ENCODE peak calls at places on chromosome 15, in seven cellular contexts. O is bronchial epithelial cell; W is lower lobe of right lung; H is astrocyte; T is H1; D is pancreas; P is effector memory CD4-positive, alpha-beta T cell. X is an unnamed sample.
A peak's percentile ranks its signal among the peaks of the same experiment; 100 is the strongest.

GRCh38 chr15:73936181-73936580 is 9.9 kb downstream of the LOXL1 start:
- DNase-seq in O (peak; percentile 77), W (peak; percentile 36), H (no peak), T (no peak), D (no peak), P (no peak), X (no peak)

GRCh38 chr15:70342554-70343548 is 245.1 kb upstream of the TLE3 start:
- DNase-seq in O (no peak), W (no peak), H (no peak), T (peak; percentile 30), D (no peak), P (no peak), X (no peak)

GRCh38 chr15:36481156-36481555 is 98.3 kb upstream of the CDIN1 start:
- DNase-seq in O (no peak), W (no peak), H (no peak), T (no peak), D (no peak), P (no peak), X (no peak)

GRCh38 chr15:88913017-88913849 is at the start of gene MFGE8:
- DNase-seq in O (peak; percentile 89), W (peak; percentile 78), H (peak; percentile 57), T (peak; percentile 96), D (peak; percentile 52), P (peak; percentile 60), X (peak; percentile 95)

GRCh38 chr15:52658955-52659354 is 20.2 kb downstream of the ATOSA start:
- DNase-seq in O (peak; percentile 63), W (no peak), H (no peak), T (no peak), D (no peak), P (no peak), X (no peak)

GRCh38 chr15:85584791-85585360 is 204.5 kb downstream of the AKAP13 start:
- DNase-seq in O (no peak), W (no peak), H (no peak), T (no peak), D (no peak), P (no peak), X (no peak)

GRCh38 chr15:79130535-79131130 is 40.1 kb upstream of the RASGRF1 start:
- DNase-seq in O (no peak), W (no peak), H (no peak), T (no peak), D (no peak), P (no peak), X (no peak)

GRCh38 chr15:37793851-37794250 is 140.6 kb upstream of the TMCO5A start:
- DNase-seq in O (no peak), W (no peak), H (no peak), T (no peak), D (no peak), P (no peak), X (no peak)

GRCh38 chr15:67107014-67107812 is 41.8 kb downstream of the SMAD3 start:
- DNase-seq in O (peak; percentile 99), W (peak; percentile 64), H (peak; percentile 100), T (no peak), D (peak; percentile 83), P (no peak), X (peak; percentile 85)

GRCh38 chr15:51377038-51377761 is 35.7 kb downstream of the GLDN start:
- DNase-seq in O (peak; percentile 20), W (no peak), H (peak; percentile 81), T (no peak), D (no peak), P (no peak), X (no peak)

GRCh38 chr15:77604973-77605372 is 27.7 kb downstream of the LINGO1 start:
- DNase-seq in O (no peak), W (no peak), H (no peak), T (no peak), D (no peak), P (no peak), X (no peak)

GRCh38 chr15:73686781-73687256 is 2.6 kb downstream of the CD276 start:
- DNase-seq in O (peak; percentile 79), W (no peak), H (peak; percentile 95), T (no peak), D (no peak), P (no peak), X (peak; percentile 40)

GRCh38 chr15:59674501-59674900 is 14.6 kb downstream of the BNIP2 start:
- DNase-seq in O (no peak), W (no peak), H (no peak), T (no peak), D (no peak), P (no peak), X (no peak)
- H3K36me3 ChIP-seq in O (peaks cover 14% of the 10 kb centered on the region), W (peaks cover 100% of the 10 kb centered on the region), H (peaks cover 58% of the 10 kb centered on the region), T (peaks cover 6% of the 10 kb centered on the region), D (no peaks in the 10 kb centered on the region), P (peaks cover 82% of the 10 kb centered on the region), X (peaks cover 56% of the 10 kb centered on the region)

GRCh38 chr15:44157679-44158078 is 37.4 kb downstream of the FRMD5 start:
- DNase-seq in O (peak; percentile 93), W (no peak), H (peak; percentile 99), T (no peak), D (no peak), P (no peak), X (no peak)
- H3K4me3 ChIP-seq in O (no peak overlapping the region), W (no peak overlapping the region), H (peak overlapping the region; percentile 29), T (no peak overlapping the region), D (no peak overlapping the region), P (no peak overlapping the region), X (no peak overlapping the region)

GRCh38 chr15:63061971-63062370 is 19.4 kb downstream of the TPM1 start:
- DNase-seq in O (no peak), W (no peak), H (no peak), T (no peak), D (no peak), P (no peak), X (no peak)
- H3K36me3 ChIP-seq in O (peaks cover 46% of the 10 kb centered on the region), W (peaks cover 98% of the 10 kb centered on the region), H (peaks cover 96% of the 10 kb centered on the region), T (peaks cover 63% of the 10 kb centered on the region), D (peaks cover 10% of the 10 kb centered on the region), P (peaks cover 61% of the 10 kb centered on the region), X (peaks cover 80% of the 10 kb centered on the region)

GRCh38 chr15:75043509-75044257 is 20.3 kb downstream of the PPCDC start:
- DNase-seq in O (peak; percentile 55), W (peak; percentile 96), H (peak; percentile 99), T (no peak), D (peak; percentile 95), P (no peak), X (peak; percentile 99)
- H3K4me3 ChIP-seq in O (no peak overlapping the region), W (peak overlapping the region; percentile 24), H (no peak overlapping the region), T (no peak overlapping the region), D (no peak overlapping the region), P (no peak overlapping the region), X (no peak overlapping the region)

DNA sequence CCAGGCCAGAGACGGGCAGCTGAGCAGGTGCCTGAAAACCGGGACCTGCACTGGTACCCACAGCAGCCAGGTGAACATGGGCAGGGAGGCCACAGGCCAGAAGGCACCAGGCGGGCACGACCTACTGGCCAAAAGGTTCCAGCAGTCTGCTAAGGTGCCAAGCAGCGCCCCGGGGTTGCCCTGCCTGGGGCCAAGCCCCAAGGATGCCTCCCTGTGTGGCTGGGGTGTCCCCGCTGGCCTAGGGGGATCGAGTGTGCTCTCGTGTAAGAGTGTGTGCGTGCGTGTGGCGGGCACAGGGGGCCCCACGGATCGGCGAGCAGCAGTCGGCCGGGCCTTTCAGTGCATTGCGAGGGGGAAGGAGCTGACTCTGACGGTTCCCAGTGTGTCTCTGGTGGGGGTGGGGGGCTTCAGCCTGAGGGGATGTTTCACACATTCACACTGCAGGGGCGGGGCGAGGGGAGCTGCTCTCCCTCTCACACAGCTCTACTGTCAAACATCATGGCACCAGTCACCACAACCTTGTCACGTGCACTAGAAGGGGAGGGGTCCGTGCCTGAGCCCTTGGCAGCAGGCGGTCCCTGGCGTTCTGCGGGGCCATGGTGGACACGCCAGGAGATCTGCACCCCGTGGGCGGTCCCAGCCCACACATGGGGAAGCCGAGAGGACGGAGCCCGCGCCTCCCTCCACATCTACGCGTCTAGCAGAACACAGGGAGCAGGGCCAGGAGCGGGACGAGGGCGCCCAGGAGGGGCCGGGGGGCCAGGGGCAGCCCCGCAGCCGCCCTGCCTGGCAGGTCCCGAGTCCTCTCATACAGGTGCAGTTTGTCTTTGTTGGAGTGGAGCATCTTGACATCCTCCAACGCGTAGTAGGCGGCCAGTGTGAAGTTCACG is 44.5 kb downstream of the RGMA start:
- DNase-seq in O (no peak), W (peak; percentile 38), H (no peak), T (no peak), D (no peak), P (no peak), X (peak; percentile 82)
- H3K36me3 ChIP-seq in O (no peaks in the 10 kb centered on the region), W (peaks cover 8% of the 10 kb centered on the region), H (no peaks in the 10 kb centered on the region), T (peaks cover 21% of the 10 kb centered on the region), D (no peaks in the 10 kb centered on the region), P (no peaks in the 10 kb centered on the region), X (no peaks in the 10 kb centered on the region)

GRCh38 chr15:34435658-34436057 is 1.9 kb downstream of the GOLGA8A start:
- DNase-seq in O (no peak), W (no peak), H (no peak), T (no peak), D (no peak), P (no peak), X (no peak)
- H3K4me3 ChIP-seq in O (peak overlapping the region; percentile 58), W (no peak overlapping the region), H (no peak overlapping the region), T (no peak overlapping the region), D (no peak overlapping the region), P (peak overlapping the region; percentile 73), X (peak overlapping the region; percentile 83)

GRCh38 chr15:34158355-34158754 is 51.5 kb downstream of the KATNBL1 start:
- DNase-seq in O (no peak), W (no peak), H (no peak), T (no peak), D (no peak), P (no peak), X (no peak)
- H3K36me3 ChIP-seq in O (peaks cover 13% of the 10 kb centered on the region), W (peaks cover 12% of the 10 kb centered on the region), H (peaks cover 34% of the 10 kb centered on the region), T (no peaks in the 10 kb centered on the region), D (no peaks in the 10 kb centered on the region), P (peaks cover 31% of the 10 kb centered on the region), X (peaks cover 26% of the 10 kb centered on the region)

DNA sequence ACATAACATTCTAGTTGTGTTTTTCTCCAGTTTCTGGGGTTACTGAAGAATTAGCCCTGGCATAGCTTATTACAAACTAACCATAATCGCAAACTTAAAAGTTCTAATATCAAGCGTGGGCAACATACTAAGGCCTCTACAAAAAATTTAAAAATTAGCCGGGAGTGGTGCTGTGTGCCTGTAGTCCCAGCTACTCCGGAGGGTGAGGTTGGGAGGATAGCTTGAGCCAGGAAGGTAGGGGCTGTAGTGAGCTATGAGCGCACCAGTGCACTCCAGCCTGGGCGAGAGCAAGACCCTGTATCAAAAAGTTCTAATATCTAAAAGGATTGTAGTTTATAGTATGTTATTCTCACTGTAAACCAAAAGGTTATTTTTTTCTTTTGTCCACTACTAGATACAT is 1.1 kb downstream of the OIP5 start:
- DNase-seq in O (no peak), W (no peak), H (no peak), T (no peak), D (no peak), P (no peak), X (no peak)
- H3K4me3 ChIP-seq in O (no peak overlapping the region), W (no peak overlapping the region), H (peak overlapping the region; percentile 91), T (peak overlapping the region; percentile 83), D (no peak overlapping the region), P (no peak overlapping the region), X (no peak overlapping the region)